ENCODE peak calls at places on chromosomes 2 and 18, in six cellular contexts. One of them, this sample, is unnamed.

GRCh38 chr2:197675246-197675645 is at the start of gene RFTN2:
- DNase-seq in BE2C: no peak
- DNase-seq in lower lobe of right lung: no peak
- DNase-seq in neural progenitor cell: no peak
- DNase-seq in fibroblast of villous mesenchyme: peak
- DNase-seq in endothelial cell of umbilical vein: no peak
- DNase-seq in this sample: no peak

GRCh38 chr2:212535963-212536362 is 2.6 kb downstream of the ERBB4 start:
- DNase-seq in BE2C: peak
- DNase-seq in lower lobe of right lung: no peak
- DNase-seq in neural progenitor cell: peak
- DNase-seq in fibroblast of villous mesenchyme: no peak
- DNase-seq in endothelial cell of umbilical vein: no peak
- DNase-seq in this sample: no peak

GRCh38 chr18:2882201-2882600 is 35.4 kb downstream of the EMILIN2 start:
- DNase-seq in BE2C: no peak
- DNase-seq in lower lobe of right lung: no peak
- DNase-seq in neural progenitor cell: no peak
- DNase-seq in fibroblast of villous mesenchyme: no peak
- DNase-seq in endothelial cell of umbilical vein: no peak
- DNase-seq in this sample: no peak

GRCh38 chr2:17590342-17590911 is 49.9 kb downstream of the VSNL1 start:
- DNase-seq in BE2C: no peak
- DNase-seq in lower lobe of right lung: no peak
- DNase-seq in neural progenitor cell: no peak
- DNase-seq in fibroblast of villous mesenchyme: no peak
- DNase-seq in endothelial cell of umbilical vein: no peak
- DNase-seq in this sample: no peak

GRCh38 chr2:240136671-240137292 is 677 bp upstream of the COPS9 start:
- DNase-seq in BE2C: no peak
- DNase-seq in lower lobe of right lung: no peak
- DNase-seq in neural progenitor cell: no peak
- DNase-seq in fibroblast of villous mesenchyme: no peak
- DNase-seq in endothelial cell of umbilical vein: no peak
- DNase-seq in this sample: no peak

GRCh38 chr18:46856975-46857374 is 60.3 kb downstream of the PIAS2 start:
- DNase-seq in BE2C: no peak
- DNase-seq in lower lobe of right lung: no peak
- DNase-seq in neural progenitor cell: no peak
- DNase-seq in fibroblast of villous mesenchyme: peak
- DNase-seq in endothelial cell of umbilical vein: no peak
- DNase-seq in this sample: no peak

GRCh38 chr2:175253871-175254270 is 72.4 kb upstream of the ATP5MC3 start:
- DNase-seq in BE2C: no peak
- DNase-seq in lower lobe of right lung: no peak
- DNase-seq in neural progenitor cell: no peak
- DNase-seq in fibroblast of villous mesenchyme: no peak
- DNase-seq in endothelial cell of umbilical vein: no peak
- DNase-seq in this sample: no peak

GRCh38 chr18:45503988-45504387 is 111.3 kb upstream of the SLC14A2 start:
- DNase-seq in BE2C: no peak
- DNase-seq in lower lobe of right lung: no peak
- DNase-seq in neural progenitor cell: no peak
- DNase-seq in fibroblast of villous mesenchyme: peak
- DNase-seq in endothelial cell of umbilical vein: no peak
- DNase-seq in this sample: no peak

GRCh38 chr2:40002339-40002738 is 223.3 kb upstream of the THUMPD2 start:
- DNase-seq in BE2C: no peak
- DNase-seq in lower lobe of right lung: no peak
- DNase-seq in neural progenitor cell: no peak
- DNase-seq in fibroblast of villous mesenchyme: no peak
- DNase-seq in endothelial cell of umbilical vein: no peak
- DNase-seq in this sample: no peak

GRCh38 chr2:217887841-217888665 is 114.7 kb downstream of the TNS1 start:
- DNase-seq in BE2C: peak
- DNase-seq in lower lobe of right lung: peak
- DNase-seq in neural progenitor cell: no peak
- DNase-seq in fibroblast of villous mesenchyme: peak
- DNase-seq in endothelial cell of umbilical vein: peak
- DNase-seq in this sample: no peak

GRCh38 chr18:48127546-48128105 is 197.2 kb upstream of the SMAD2 start:
- DNase-seq in BE2C: no peak
- DNase-seq in lower lobe of right lung: no peak
- DNase-seq in neural progenitor cell: no peak
- DNase-seq in fibroblast of villous mesenchyme: no peak
- DNase-seq in endothelial cell of umbilical vein: no peak
- DNase-seq in this sample: no peak

GRCh38 chr18:31657823-31658669 is 26.3 kb downstream of the B4GALT6 start:
- DNase-seq in BE2C: peak
- DNase-seq in lower lobe of right lung: no peak
- DNase-seq in neural progenitor cell: no peak
- DNase-seq in fibroblast of villous mesenchyme: no peak
- DNase-seq in endothelial cell of umbilical vein: no peak
- DNase-seq in this sample: no peak

GRCh38 chr2:201448701-201449100 is 2.6 kb downstream of the TRAK2 start:
- DNase-seq in BE2C: no peak
- DNase-seq in lower lobe of right lung: no peak
- DNase-seq in neural progenitor cell: no peak
- DNase-seq in fibroblast of villous mesenchyme: no peak
- DNase-seq in endothelial cell of umbilical vein: no peak
- DNase-seq in this sample: peak

GRCh38 chr2:85539361-85540130 is 578 bp downstream of the MAT2A start:
- DNase-seq in BE2C: peak
- DNase-seq in lower lobe of right lung: peak
- DNase-seq in neural progenitor cell: no peak
- DNase-seq in fibroblast of villous mesenchyme: peak
- DNase-seq in endothelial cell of umbilical vein: peak
- DNase-seq in this sample: peak

GRCh38 chr2:190678444-190679162 is 29.7 kb downstream of the NAB1 start:
- DNase-seq in BE2C: peak
- DNase-seq in lower lobe of right lung: no peak
- DNase-seq in neural progenitor cell: no peak
- DNase-seq in fibroblast of villous mesenchyme: no peak
- DNase-seq in endothelial cell of umbilical vein: peak
- DNase-seq in this sample: no peak

GRCh38 chr2:240604939-240605716 is 18.6 kb downstream of the CAPN10 start:
- DNase-seq in BE2C: peak
- DNase-seq in lower lobe of right lung: peak
- DNase-seq in neural progenitor cell: no peak
- DNase-seq in fibroblast of villous mesenchyme: no peak
- DNase-seq in endothelial cell of umbilical vein: no peak
- DNase-seq in this sample: no peak

GRCh38 chr2:139791330-139791729 is 1011.1 kb upstream of the NXPH2 start:
- DNase-seq in BE2C: no peak
- DNase-seq in lower lobe of right lung: no peak
- DNase-seq in neural progenitor cell: no peak
- DNase-seq in fibroblast of villous mesenchyme: no peak
- DNase-seq in endothelial cell of umbilical vein: no peak
- DNase-seq in this sample: no peak

GRCh38 chr2:37026050-37026449 is 58.1 kb downstream of the HEATR5B start:
- DNase-seq in BE2C: no peak
- DNase-seq in lower lobe of right lung: no peak
- DNase-seq in neural progenitor cell: peak
- DNase-seq in fibroblast of villous mesenchyme: peak
- DNase-seq in endothelial cell of umbilical vein: no peak
- DNase-seq in this sample: no peak

GRCh38 chr18:78562446-78563020 is 417.1 kb upstream of the SALL3 start:
- DNase-seq in BE2C: no peak
- DNase-seq in lower lobe of right lung: no peak
- DNase-seq in neural progenitor cell: peak
- DNase-seq in fibroblast of villous mesenchyme: no peak
- DNase-seq in endothelial cell of umbilical vein: no peak
- DNase-seq in this sample: no peak

GRCh38 chr2:12824304-12824761 is 107.6 kb downstream of the TRIB2 start:
- DNase-seq in BE2C: no peak
- DNase-seq in lower lobe of right lung: no peak
- DNase-seq in neural progenitor cell: peak
- DNase-seq in fibroblast of villous mesenchyme: peak
- DNase-seq in endothelial cell of umbilical vein: peak
- DNase-seq in this sample: no peak

GRCh38 chr2:130920417-130921030 is 83.8 kb downstream of the ARHGEF4 start:
- DNase-seq in BE2C: peak
- DNase-seq in lower lobe of right lung: peak
- DNase-seq in neural progenitor cell: peak
- DNase-seq in fibroblast of villous mesenchyme: peak
- DNase-seq in endothelial cell of umbilical vein: peak
- DNase-seq in this sample: peak

GRCh38 chr2:166017208-166017607 is 63.6 kb upstream of the TTC21B start:
- DNase-seq in BE2C: no peak
- DNase-seq in lower lobe of right lung: no peak
- DNase-seq in neural progenitor cell: no peak
- DNase-seq in fibroblast of villous mesenchyme: no peak
- DNase-seq in endothelial cell of umbilical vein: no peak
- DNase-seq in this sample: no peak

GRCh38 chr18:46169464-46169941 is 65.3 kb downstream of the HAUS1 start:
- DNase-seq in BE2C: no peak
- DNase-seq in lower lobe of right lung: no peak
- DNase-seq in neural progenitor cell: no peak
- DNase-seq in fibroblast of villous mesenchyme: peak
- DNase-seq in endothelial cell of umbilical vein: peak
- DNase-seq in this sample: no peak

GRCh38 chr18:36297419-36298112 is at the start of gene FHOD3:
- DNase-seq in BE2C: peak
- DNase-seq in lower lobe of right lung: peak
- DNase-seq in neural progenitor cell: peak
- DNase-seq in fibroblast of villous mesenchyme: peak
- DNase-seq in endothelial cell of umbilical vein: peak
- DNase-seq in this sample: no peak

GRCh38 chr2:149125031-149125725 is 86.7 kb downstream of the LYPD6B start:
- DNase-seq in BE2C: no peak
- DNase-seq in lower lobe of right lung: peak
- DNase-seq in neural progenitor cell: peak
- DNase-seq in fibroblast of villous mesenchyme: no peak
- DNase-seq in endothelial cell of umbilical vein: no peak
- DNase-seq in this sample: no peak

GRCh38 chr2:188892632-188893031 is 81.5 kb upstream of the COL3A1 start:
- DNase-seq in BE2C: no peak
- DNase-seq in lower lobe of right lung: no peak
- DNase-seq in neural progenitor cell: no peak
- DNase-seq in fibroblast of villous mesenchyme: peak
- DNase-seq in endothelial cell of umbilical vein: no peak
- DNase-seq in this sample: no peak
- H3K4me3 ChIP-seq in BE2C: no peak
- H3K4me3 ChIP-seq in lower lobe of right lung: no peak
- H3K4me3 ChIP-seq in neural progenitor cell: no peak
- H3K4me3 ChIP-seq in fibroblast of villous mesenchyme: no peak
- H3K4me3 ChIP-seq in endothelial cell of umbilical vein: no peak
- H3K4me3 ChIP-seq in this sample: no peak

DNA sequence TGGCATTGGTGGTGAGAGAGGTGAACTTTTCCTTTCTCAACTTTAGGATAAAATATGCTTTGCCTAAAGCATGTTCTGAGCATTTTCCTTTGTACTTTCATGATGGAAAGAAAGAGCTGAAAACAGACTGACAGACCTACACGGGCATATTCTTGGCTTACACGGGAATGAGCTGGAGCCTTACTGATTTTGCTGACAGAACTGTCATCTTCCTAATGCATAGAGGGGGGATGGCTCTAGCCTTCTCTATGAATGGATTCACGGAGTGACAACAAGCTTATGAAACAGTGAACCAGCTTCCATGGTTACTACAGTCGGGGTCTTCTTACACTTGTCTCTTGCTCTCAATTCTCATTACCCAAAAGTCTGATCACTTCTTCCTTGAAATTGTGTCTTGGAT is 32.2 kb downstream of the FSHR start:
- DNase-seq in BE2C: no peak
- DNase-seq in lower lobe of right lung: no peak
- DNase-seq in neural progenitor cell: no peak
- DNase-seq in fibroblast of villous mesenchyme: no peak
- DNase-seq in endothelial cell of umbilical vein: no peak
- DNase-seq in this sample: no peak
- H3K4me3 ChIP-seq in BE2C: no peak
- H3K4me3 ChIP-seq in lower lobe of right lung: no peak
- H3K4me3 ChIP-seq in neural progenitor cell: no peak
- H3K4me3 ChIP-seq in fibroblast of villous mesenchyme: no peak
- H3K4me3 ChIP-seq in endothelial cell of umbilical vein: no peak
- H3K4me3 ChIP-seq in this sample: no peak

DNA sequence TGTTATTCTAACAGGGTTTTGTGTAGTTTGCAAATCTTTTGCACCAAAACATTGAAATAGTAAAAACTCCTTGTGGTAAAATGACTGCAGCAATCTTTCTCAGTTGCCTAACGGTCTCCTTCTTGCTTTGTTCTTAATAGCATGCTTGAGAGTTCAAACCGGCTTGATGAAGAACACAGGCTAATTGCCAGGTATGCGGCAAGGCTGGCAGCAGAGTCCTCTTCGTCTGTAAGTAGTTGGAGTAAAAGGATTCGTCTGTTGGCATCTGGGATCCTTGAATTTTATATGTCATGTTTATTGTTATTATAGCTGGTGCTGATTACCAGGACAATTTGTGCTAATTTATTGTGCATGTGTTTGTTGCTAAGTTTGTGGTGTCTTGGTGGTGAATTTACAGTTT is 138.1 kb downstream of the DTNA start:
- DNase-seq in BE2C: no peak
- DNase-seq in lower lobe of right lung: no peak
- DNase-seq in neural progenitor cell: no peak
- DNase-seq in fibroblast of villous mesenchyme: no peak
- DNase-seq in endothelial cell of umbilical vein: no peak
- DNase-seq in this sample: no peak
- H3K4me3 ChIP-seq in BE2C: no peak
- H3K4me3 ChIP-seq in lower lobe of right lung: no peak
- H3K4me3 ChIP-seq in neural progenitor cell: no peak
- H3K4me3 ChIP-seq in fibroblast of villous mesenchyme: no peak
- H3K4me3 ChIP-seq in endothelial cell of umbilical vein: no peak
- H3K4me3 ChIP-seq in this sample: no peak

DNA sequence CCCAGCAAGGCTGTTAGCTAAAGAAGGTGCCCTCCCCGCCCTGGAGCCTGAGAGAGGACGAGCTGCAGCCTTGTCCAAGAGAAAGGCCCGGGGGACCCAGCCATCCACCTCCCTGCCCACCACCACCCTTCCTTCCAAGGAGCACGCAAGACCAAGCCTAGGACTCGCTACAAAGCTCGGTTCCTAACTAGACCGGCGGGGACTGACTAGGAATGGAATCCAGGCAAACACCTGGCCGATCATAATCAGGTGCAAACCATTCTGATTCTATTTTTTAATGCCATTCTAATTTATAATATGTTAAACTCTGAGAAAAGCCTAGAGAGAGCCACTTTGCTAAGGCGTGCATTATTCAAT is 19.7 kb upstream of the TUBB6 start:
- DNase-seq in BE2C: no peak
- DNase-seq in lower lobe of right lung: no peak
- DNase-seq in neural progenitor cell: no peak
- DNase-seq in fibroblast of villous mesenchyme: no peak
- DNase-seq in endothelial cell of umbilical vein: no peak
- DNase-seq in this sample: no peak
- H3K4me3 ChIP-seq in BE2C: peak
- H3K4me3 ChIP-seq in lower lobe of right lung: peak
- H3K4me3 ChIP-seq in neural progenitor cell: peak
- H3K4me3 ChIP-seq in fibroblast of villous mesenchyme: peak
- H3K4me3 ChIP-seq in endothelial cell of umbilical vein: peak
- H3K4me3 ChIP-seq in this sample: no peak